ENCODE peak calls at places on chromosomes 6 and 20, in six cellular contexts. J, C, T, R, K and N are unnamed samples.

GRCh38 chr20:56348306-56348695 is 10.5 kb upstream of the FAM210B start:
- DNase-seq in K (no peak), T (no peak), C (no peak), R (no peak), J (no peak), N (peak)

GRCh38 chr6:131898718-131899117 is 52.5 kb downstream of the CCN2 start:
- DNase-seq in J (no peak), K (no peak), C (no peak), R (no peak), T (no peak), N (no peak)

GRCh38 chr20:60937581-60937980 is 314.5 kb upstream of the CDH4 start:
- DNase-seq in J (no peak), K (no peak), R (no peak), C (no peak), T (no peak), N (no peak)

GRCh38 chr6:16249971-16250370 is 11.6 kb downstream of the GMPR start:
- DNase-seq in R (no peak), C (peak), K (no peak), J (no peak), T (no peak), N (no peak)

GRCh38 chr20:34013532-34013931 is 19.8 kb downstream of the RALY start:
- DNase-seq in T (no peak), K (no peak), C (no peak), J (no peak), R (no peak), N (no peak)

GRCh38 chr20:56343861-56344381 is 14.9 kb upstream of the FAM210B start:
- DNase-seq in J (no peak), K (no peak), T (peak), R (no peak), C (peak), N (peak)

GRCh38 chr6:161476711-161477110 is 202.8 kb upstream of the AGPAT4 start:
- DNase-seq in T (no peak), R (no peak), J (no peak), C (no peak), K (no peak), N (no peak)

GRCh38 chr6:107712523-107713213 is 111.4 kb downstream of the SCML4 start:
- DNase-seq in R (no peak), T (peak), K (no peak), C (no peak), J (no peak), N (peak)

GRCh38 chr6:40188931-40189330 is 254.7 kb upstream of the MOCS1 start:
- DNase-seq in K (no peak), R (no peak), C (no peak), J (no peak), T (no peak), N (no peak)

GRCh38 chr6:112576421-112576820 is 229.3 kb downstream of the RFPL4B start:
- DNase-seq in T (peak), K (no peak), C (no peak), R (no peak), J (no peak), N (no peak)

GRCh38 chr6:115838763-115839401 is 221.8 kb downstream of the FRK start:
- DNase-seq in J (peak), T (peak), R (no peak), C (no peak), K (no peak), N (peak)

GRCh38 chr6:133542056-133542821 is 301.1 kb downstream of the EYA4 start:
- DNase-seq in R (no peak), K (no peak), T (no peak), J (no peak), C (no peak), N (no peak)

GRCh38 chr6:4347877-4348276 is 212.5 kb upstream of the ECI2 start:
- DNase-seq in R (no peak), J (no peak), T (no peak), K (no peak), C (no peak), N (no peak)

GRCh38 chr6:170256641-170257040 is 34.2 kb downstream of the DLL1 start:
- DNase-seq in J (no peak), T (no peak), K (no peak), C (no peak), R (no peak), N (no peak)

GRCh38 chr6:44737829-44738528 is 350.5 kb downstream of the CDC5L start:
- DNase-seq in K (no peak), J (no peak), C (no peak), T (no peak), R (no peak), N (no peak)

GRCh38 chr6:16519265-16520242 is 241.7 kb downstream of the ATXN1 start:
- DNase-seq in R (no peak), T (peak), K (no peak), C (no peak), J (no peak), N (no peak)

GRCh38 chr20:20096421-20096820 is 44.1 kb downstream of the CFAP61 start:
- DNase-seq in J (no peak), K (no peak), R (no peak), C (no peak), T (no peak), N (no peak)

GRCh38 chr20:63831696-63832686 is 927 bp upstream of the ZBTB46 start:
- DNase-seq in T (peak), K (no peak), J (peak), R (no peak), C (peak), N (peak)

GRCh38 chr6:6379573-6379972 is 59.1 kb upstream of the F13A1 start:
- DNase-seq in K (no peak), R (no peak), J (no peak), T (peak), C (no peak), N (no peak)